ENCODE peak calls at places on chromosome 5, in four cellular contexts. C is HCT116, H is fibroblast of lung, M is keratinocyte. W is an unnamed sample.
A peak's percentile ranks its signal among the peaks of the same experiment; 100 is the strongest.

GRCh38 chr5:149240354-149240998 is 31.2 kb upstream of the AFAP1L1 start:
- DNase-seq in C (no peak), H (no peak), M (no peak), W (no peak)

GRCh38 chr5:173828952-173829351 is 59.2 kb upstream of the CPEB4 start:
- DNase-seq in C (no peak), H (no peak), M (no peak), W (no peak)

GRCh38 chr5:62271370-62271769 is 34.6 kb upstream of the KIF2A start:
- DNase-seq in C (no peak), H (no peak), M (no peak), W (no peak)

GRCh38 chr5:97182571-97183099 is 412 bp downstream of the RIOK2 start:
- DNase-seq in C (no peak), H (peak; percentile 5), M (no peak), W (peak; percentile 48)

GRCh38 chr5:32116574-32117313 is 57.4 kb downstream of the GOLPH3 start:
- DNase-seq in C (no peak), H (no peak), M (no peak), W (peak; percentile 58)

GRCh38 chr5:72510610-72511121 is 3.5 kb upstream of the ZNF366 start:
- DNase-seq in C (no peak), H (peak; percentile 50), M (no peak), W (peak; percentile 96)

GRCh38 chr5:119179857-119180641 is 109.2 kb downstream of the DMXL1 start:
- DNase-seq in C (no peak), H (peak; percentile 9), M (no peak), W (peak; percentile 20)

GRCh38 chr5:39138892-39139291 is 64.7 kb upstream of the RICTOR start:
- DNase-seq in C (no peak), H (peak; percentile 87), M (peak; percentile 54), W (peak; percentile 91)

GRCh38 chr5:107930092-107930491 is 259.4 kb upstream of the EFNA5 start:
- DNase-seq in C (no peak), H (no peak), M (no peak), W (no peak)

GRCh38 chr5:60687927-60688720 is 11.8 kb downstream of the DEPDC1B start:
- DNase-seq in C (no peak), H (peak; percentile 57), M (no peak), W (peak; percentile 60)

GRCh38 chr5:20305463-20305862 is 317.5 kb upstream of the CDH18 start:
- DNase-seq in C (no peak), H (no peak), M (no peak), W (no peak)

GRCh38 chr5:157143127-157143959 is 678 bp upstream of the MED7 start:
- DNase-seq in C (no peak), H (no peak), M (no peak), W (peak; percentile 75)

GRCh38 chr5:1542755-1543154 is 19.0 kb upstream of the LPCAT1 start:
- DNase-seq in C (peak; percentile 79), H (peak; percentile 60), M (peak; percentile 98), W (peak; percentile 87)

GRCh38 chr5:56512314-56512996 is 279.3 kb upstream of the ANKRD55 start:
- DNase-seq in C (no peak), H (no peak), M (no peak), W (peak; percentile 30)

GRCh38 chr5:132425009-132425937 is 55.8 kb downstream of the SLC22A5 start:
- DNase-seq in C (no peak), H (peak; percentile 75), M (no peak), W (peak; percentile 95)

GRCh38 chr5:169694221-169694620 is 57.1 kb downstream of the DOCK2 start:
- DNase-seq in C (no peak), H (no peak), M (no peak), W (no peak)

GRCh38 chr5:64693636-64694035 is 3.3 kb downstream of the SHISAL2B start:
- DNase-seq in C (no peak), H (no peak), M (no peak), W (no peak)

GRCh38 chr5:64688965-64689364 is 1.3 kb upstream of the SHISAL2B start:
- DNase-seq in C (no peak), H (no peak), M (no peak), W (no peak)

GRCh38 chr5:64690417-64691151 is at the start of gene SHISAL2B:
- DNase-seq in C (no peak), H (peak; percentile 27), M (no peak), W (peak; percentile 31)

GRCh38 chr5:64690104-64690416 is 243 bp upstream of the SHISAL2B start:
- DNase-seq in C (no peak), H (no peak), M (no peak), W (no peak)

DNA sequence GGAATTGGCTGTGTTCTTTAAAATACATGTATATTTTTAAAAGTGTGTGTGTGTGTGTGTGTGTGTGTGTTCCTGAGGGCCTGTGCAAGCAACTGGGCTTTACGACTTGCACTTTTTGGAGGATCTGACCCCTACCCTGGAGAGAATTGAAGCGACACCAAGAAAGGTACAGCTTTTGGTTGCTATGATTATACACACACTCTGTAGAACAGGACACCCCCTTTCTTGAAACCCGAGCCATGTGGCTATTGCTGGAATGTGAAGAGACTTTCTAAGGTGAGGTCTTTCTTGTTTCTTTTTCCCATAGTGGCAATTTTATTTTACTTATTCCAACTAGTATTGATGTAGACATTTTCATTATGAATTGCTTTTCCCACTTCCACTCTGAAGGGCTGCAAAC is 1.0 kb downstream of the SHISAL2B start:
- DNase-seq in C (no peak), H (peak; percentile 2), M (no peak), W (no peak)
- H3K27me3 ChIP-seq in C (peaks cover 5% of the 10 kb centered on the region), H (peaks cover 26% of the 10 kb centered on the region), M (peaks cover 43% of the 10 kb centered on the region), W (peaks cover 55% of the 10 kb centered on the region)

GRCh38 chr5:176693477-176693851 is 46.2 kb downstream of the TSPAN17 start:
- DNase-seq in C (no peak), H (no peak), M (no peak), W (no peak)

GRCh38 chr5:176692326-176692725 is 45.0 kb downstream of the TSPAN17 start:
- DNase-seq in C (no peak), H (no peak), M (no peak), W (no peak)

GRCh38 chr5:176694146-176694545 is 46.9 kb downstream of the TSPAN17 start:
- DNase-seq in C (no peak), H (no peak), M (no peak), W (no peak)

GRCh38 chr5:176691524-176691923 is 44.2 kb downstream of the TSPAN17 start:
- DNase-seq in C (no peak), H (no peak), M (no peak), W (no peak)

GRCh38 chr5:176692835-176693476 is 45.7 kb downstream of the TSPAN17 start:
- DNase-seq in C (no peak), H (no peak), M (no peak), W (no peak)
- TF ChIP-seq EZH2 in C (no peak), H (no peak), M (peak; percentile 57), W (no peak)

GRCh38 chr5:34439601-34440000 is 216.5 kb upstream of the RAI14 start:
- DNase-seq in C (no peak), H (no peak), M (no peak), W (no peak)

DNA sequence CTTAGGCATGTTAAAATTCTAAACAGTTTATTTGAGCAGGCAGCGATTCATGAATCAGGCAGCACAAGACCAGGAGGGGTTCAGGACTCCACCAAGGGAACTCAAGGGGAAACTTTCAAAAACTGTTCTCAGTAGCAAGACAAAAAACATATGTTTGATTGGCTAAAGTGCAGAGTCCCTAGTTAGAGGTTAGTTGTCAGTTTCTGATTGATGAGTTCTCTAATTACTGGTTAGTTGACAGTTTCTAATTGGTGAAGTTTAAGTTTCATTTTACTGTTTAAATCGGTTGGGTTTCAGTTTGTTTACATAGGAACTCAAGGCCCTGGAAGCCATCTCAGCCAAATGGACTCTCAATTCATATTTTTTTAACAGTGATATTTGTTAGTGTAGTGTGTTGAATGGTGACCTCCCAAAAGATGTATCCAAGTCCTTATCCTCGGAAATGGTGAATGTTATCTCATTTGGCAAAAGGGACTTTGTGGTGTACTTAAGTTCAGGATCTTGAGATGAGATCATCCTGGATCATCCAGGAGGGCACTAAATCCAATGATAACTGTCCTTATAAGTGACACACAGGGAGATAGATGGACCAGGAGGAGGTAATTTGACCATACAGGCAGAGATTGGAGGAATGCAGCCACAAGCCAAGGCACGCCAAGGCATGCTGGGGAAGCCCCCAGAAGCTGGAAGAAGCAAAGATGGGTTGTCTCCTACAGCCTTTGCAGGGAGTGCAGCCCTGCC is 219.2 kb upstream of the RAI14 start:
- DNase-seq in C (no peak), H (peak; percentile 86), M (no peak), W (no peak)
- H3K4me2 ChIP-seq in C (no peak overlapping the region), H (no peak overlapping the region), M (no peak overlapping the region), W (no peak overlapping the region)

GRCh38 chr5:8060235-8061139 is 191.5 kb downstream of the MTRR start:
- DNase-seq in C (no peak), H (no peak), M (no peak), W (no peak)
- H3K27me3 ChIP-seq in C (no peaks in the 10 kb centered on the region), H (no peaks in the 10 kb centered on the region), M (no peaks in the 10 kb centered on the region), W (no peaks in the 10 kb centered on the region)

GRCh38 chr5:116361171-116361967 is 213.3 kb downstream of the SEMA6A start:
- DNase-seq in C (no peak), H (peak; percentile 31), M (no peak), W (peak; percentile 40)
- TF ChIP-seq EZH2 in C (no peak), H (no peak), M (peak; percentile 62), W (no peak)

GRCh38 chr5:123960526-123960925 is 448.5 kb downstream of the CSNK1G3 start:
- DNase-seq in C (no peak), H (no peak), M (no peak), W (no peak)

GRCh38 chr5:123966781-123967180 is 454.8 kb downstream of the CSNK1G3 start:
- DNase-seq in C (no peak), H (no peak), M (no peak), W (no peak)

GRCh38 chr5:123965626-123966025 is 453.6 kb downstream of the CSNK1G3 start:
- DNase-seq in C (no peak), H (no peak), M (no peak), W (no peak)

GRCh38 chr5:123964916-123965315 is 452.9 kb downstream of the CSNK1G3 start:
- DNase-seq in C (no peak), H (no peak), M (no peak), W (peak; percentile 3)
- H3K4me2 ChIP-seq in C (no peak overlapping the region), H (no peak overlapping the region), M (no peak overlapping the region), W (no peak overlapping the region)

DNA sequence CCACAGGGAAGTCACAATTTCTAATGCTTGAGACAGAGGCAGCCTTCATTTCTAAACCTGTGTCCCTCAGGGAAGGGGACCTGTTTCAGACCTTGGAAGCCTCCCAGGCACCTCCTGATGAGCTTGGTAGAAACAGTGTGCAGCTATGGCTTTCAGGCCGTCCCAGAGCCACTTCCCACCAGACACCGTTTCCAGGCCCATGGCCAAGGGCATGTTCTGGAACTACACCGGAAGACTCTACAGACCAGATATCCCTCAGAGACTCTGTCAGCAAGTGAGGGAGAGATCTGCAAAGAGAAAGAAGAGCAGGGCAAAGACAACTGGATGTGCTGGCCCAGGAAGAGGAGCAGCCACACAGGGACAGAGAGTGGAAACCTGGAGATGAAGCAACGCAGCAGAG is 82.2 kb upstream of the HSPA9 start:
- DNase-seq in C (no peak), H (no peak), M (no peak), W (no peak)
- H3K27me3 ChIP-seq in C (no peaks in the 10 kb centered on the region), H (peaks cover under 1% of the 10 kb centered on the region), M (no peaks in the 10 kb centered on the region), W (no peaks in the 10 kb centered on the region)

DNA sequence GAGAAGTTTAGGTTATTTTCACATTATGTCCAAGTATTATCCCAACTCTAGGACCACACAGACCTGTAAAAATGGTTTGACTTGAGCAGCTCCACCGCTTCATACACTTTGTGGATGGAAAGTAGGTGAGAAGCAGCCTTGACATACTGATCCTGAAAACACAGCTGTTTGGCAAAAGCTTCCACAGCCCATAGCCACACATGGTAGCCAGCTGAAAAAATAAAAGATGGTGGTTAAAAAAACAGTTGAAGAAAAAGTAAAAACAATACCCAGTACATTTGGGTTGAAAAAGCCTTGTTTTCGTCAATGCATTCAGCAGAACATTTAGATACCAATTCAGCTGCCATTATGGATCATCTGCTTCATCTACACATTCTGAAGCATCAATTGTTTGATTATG is 36.7 kb downstream of the GEMIN5 start:
- DNase-seq in C (no peak), H (peak; percentile 57), M (no peak), W (no peak)
- TF ChIP-seq EZH2 in C (no peak), H (no peak), M (no peak), W (no peak)